ENCODE peak calls at places on chromosomes 16 and 17, in nine cellular contexts. One of them, this sample, is unnamed. For H3K9me3, the result is how much of the 10 kb centered on the place peaks cover.

GRCh38 chr17:79619196-79619595 is 8.3 kb upstream of the RBFOX3 start:
- DNase-seq in heart left ventricle: peak
- DNase-seq in body of pancreas: no peak
- DNase-seq in effector memory CD4-positive, alpha-beta T cell: no peak
- DNase-seq in left ventricle myocardium inferior: peak
- DNase-seq in neural progenitor cell: no peak
- DNase-seq in lung: no peak
- DNase-seq in trophoblast cell: no peak
- DNase-seq in GM23248: no peak
- DNase-seq in this sample: no peak

GRCh38 chr16:55830658-55831294 is 2.1 kb downstream of the CES1 start:
- DNase-seq in lung: no peak
- DNase-seq in neural progenitor cell: no peak
- DNase-seq in heart left ventricle: no peak
- DNase-seq in left ventricle myocardium inferior: no peak
- DNase-seq in trophoblast cell: no peak
- DNase-seq in body of pancreas: no peak
- DNase-seq in GM23248: no peak
- DNase-seq in effector memory CD4-positive, alpha-beta T cell: no peak
- DNase-seq in this sample: no peak

GRCh38 chr16:6297666-6298435 is 1034.8 kb upstream of the RBFOX1 start:
- DNase-seq in neural progenitor cell: no peak
- DNase-seq in effector memory CD4-positive, alpha-beta T cell: no peak
- DNase-seq in heart left ventricle: no peak
- DNase-seq in body of pancreas: no peak
- DNase-seq in trophoblast cell: no peak
- DNase-seq in GM23248: no peak
- DNase-seq in left ventricle myocardium inferior: no peak
- DNase-seq in lung: no peak
- DNase-seq in this sample: no peak

GRCh38 chr16:8763899-8764298 is 33.5 kb downstream of the TMEM186 start:
- DNase-seq in heart left ventricle: no peak
- DNase-seq in trophoblast cell: no peak
- DNase-seq in left ventricle myocardium inferior: no peak
- DNase-seq in lung: no peak
- DNase-seq in neural progenitor cell: peak
- DNase-seq in GM23248: no peak
- DNase-seq in body of pancreas: no peak
- DNase-seq in effector memory CD4-positive, alpha-beta T cell: no peak
- DNase-seq in this sample: no peak

GRCh38 chr17:29526322-29526721 is 40.5 kb downstream of the ABHD15 start:
- DNase-seq in neural progenitor cell: no peak
- DNase-seq in GM23248: peak
- DNase-seq in effector memory CD4-positive, alpha-beta T cell: no peak
- DNase-seq in lung: no peak
- DNase-seq in body of pancreas: no peak
- DNase-seq in trophoblast cell: peak
- DNase-seq in left ventricle myocardium inferior: no peak
- DNase-seq in heart left ventricle: no peak
- DNase-seq in this sample: no peak

GRCh38 chr17:4566785-4567184 is 6.4 kb upstream of the GGT6 start:
- DNase-seq in heart left ventricle: peak
- DNase-seq in GM23248: peak
- DNase-seq in trophoblast cell: peak
- DNase-seq in effector memory CD4-positive, alpha-beta T cell: no peak
- DNase-seq in neural progenitor cell: peak
- DNase-seq in lung: peak
- DNase-seq in left ventricle myocardium inferior: no peak
- DNase-seq in body of pancreas: peak
- DNase-seq in this sample: peak

GRCh38 chr17:59330314-59330942 is 1.0 kb upstream of the YPEL2 start:
- DNase-seq in trophoblast cell: peak
- DNase-seq in neural progenitor cell: peak
- DNase-seq in lung: peak
- DNase-seq in left ventricle myocardium inferior: peak
- DNase-seq in heart left ventricle: peak
- DNase-seq in body of pancreas: peak
- DNase-seq in GM23248: peak
- DNase-seq in effector memory CD4-positive, alpha-beta T cell: no peak
- DNase-seq in this sample: peak

GRCh38 chr16:86272744-86273143 is 237.6 kb upstream of the FOXF1 start:
- DNase-seq in left ventricle myocardium inferior: no peak
- DNase-seq in trophoblast cell: no peak
- DNase-seq in GM23248: no peak
- DNase-seq in heart left ventricle: no peak
- DNase-seq in lung: no peak
- DNase-seq in body of pancreas: no peak
- DNase-seq in effector memory CD4-positive, alpha-beta T cell: no peak
- DNase-seq in neural progenitor cell: no peak
- DNase-seq in this sample: no peak

GRCh38 chr16:57696240-57696639 is 1.6 kb downstream of the DRC7 start:
- DNase-seq in neural progenitor cell: no peak
- DNase-seq in body of pancreas: no peak
- DNase-seq in left ventricle myocardium inferior: no peak
- DNase-seq in trophoblast cell: no peak
- DNase-seq in lung: no peak
- DNase-seq in heart left ventricle: no peak
- DNase-seq in effector memory CD4-positive, alpha-beta T cell: no peak
- DNase-seq in GM23248: no peak
- DNase-seq in this sample: no peak

GRCh38 chr16:85704011-85704410 is 15.3 kb upstream of the GINS2 start:
- DNase-seq in lung: no peak
- DNase-seq in GM23248: no peak
- DNase-seq in body of pancreas: no peak
- DNase-seq in heart left ventricle: no peak
- DNase-seq in trophoblast cell: no peak
- DNase-seq in effector memory CD4-positive, alpha-beta T cell: no peak
- DNase-seq in neural progenitor cell: no peak
- DNase-seq in left ventricle myocardium inferior: no peak
- DNase-seq in this sample: no peak

GRCh38 chr16:72367841-72368240 is 195.9 kb upstream of the PMFBP1 start:
- DNase-seq in effector memory CD4-positive, alpha-beta T cell: no peak
- DNase-seq in GM23248: peak
- DNase-seq in trophoblast cell: no peak
- DNase-seq in lung: no peak
- DNase-seq in neural progenitor cell: no peak
- DNase-seq in body of pancreas: no peak
- DNase-seq in left ventricle myocardium inferior: no peak
- DNase-seq in heart left ventricle: no peak
- DNase-seq in this sample: no peak

GRCh38 chr17:46264456-46265198 is 30.3 kb upstream of the LRRC37A start:
- DNase-seq in neural progenitor cell: no peak
- DNase-seq in effector memory CD4-positive, alpha-beta T cell: no peak
- DNase-seq in heart left ventricle: no peak
- DNase-seq in lung: no peak
- DNase-seq in trophoblast cell: peak
- DNase-seq in body of pancreas: no peak
- DNase-seq in left ventricle myocardium inferior: no peak
- DNase-seq in GM23248: peak
- DNase-seq in this sample: peak
- H3K27ac ChIP-seq in neural progenitor cell: no peak
- H3K27ac ChIP-seq in effector memory CD4-positive, alpha-beta T cell: peak
- H3K27ac ChIP-seq in heart left ventricle: no peak
- H3K27ac ChIP-seq in lung: no peak
- H3K27ac ChIP-seq in trophoblast cell: peak
- H3K27ac ChIP-seq in body of pancreas: peak
- H3K27ac ChIP-seq in left ventricle myocardium inferior: no peak
- H3K27ac ChIP-seq in GM23248: peak
- H3K27ac ChIP-seq in this sample: peak

GRCh38 chr16:35690413-35690812 is 2231.0 kb downstream of the TP53TG3F start:
- DNase-seq in neural progenitor cell: no peak
- DNase-seq in body of pancreas: no peak
- DNase-seq in left ventricle myocardium inferior: no peak
- DNase-seq in heart left ventricle: no peak
- DNase-seq in effector memory CD4-positive, alpha-beta T cell: no peak
- DNase-seq in GM23248: no peak
- DNase-seq in lung: no peak
- DNase-seq in trophoblast cell: no peak
- DNase-seq in this sample: no peak
- H3K9me3 ChIP-seq in neural progenitor cell: under half
- H3K9me3 ChIP-seq in body of pancreas: under half
- H3K9me3 ChIP-seq in left ventricle myocardium inferior: half or more
- H3K9me3 ChIP-seq in heart left ventricle: under half
- H3K9me3 ChIP-seq in effector memory CD4-positive, alpha-beta T cell: under half
- H3K9me3 ChIP-seq in GM23248: under half
- H3K9me3 ChIP-seq in lung: under half
- H3K9me3 ChIP-seq in trophoblast cell: under half
- H3K9me3 ChIP-seq in this sample: under half

DNA sequence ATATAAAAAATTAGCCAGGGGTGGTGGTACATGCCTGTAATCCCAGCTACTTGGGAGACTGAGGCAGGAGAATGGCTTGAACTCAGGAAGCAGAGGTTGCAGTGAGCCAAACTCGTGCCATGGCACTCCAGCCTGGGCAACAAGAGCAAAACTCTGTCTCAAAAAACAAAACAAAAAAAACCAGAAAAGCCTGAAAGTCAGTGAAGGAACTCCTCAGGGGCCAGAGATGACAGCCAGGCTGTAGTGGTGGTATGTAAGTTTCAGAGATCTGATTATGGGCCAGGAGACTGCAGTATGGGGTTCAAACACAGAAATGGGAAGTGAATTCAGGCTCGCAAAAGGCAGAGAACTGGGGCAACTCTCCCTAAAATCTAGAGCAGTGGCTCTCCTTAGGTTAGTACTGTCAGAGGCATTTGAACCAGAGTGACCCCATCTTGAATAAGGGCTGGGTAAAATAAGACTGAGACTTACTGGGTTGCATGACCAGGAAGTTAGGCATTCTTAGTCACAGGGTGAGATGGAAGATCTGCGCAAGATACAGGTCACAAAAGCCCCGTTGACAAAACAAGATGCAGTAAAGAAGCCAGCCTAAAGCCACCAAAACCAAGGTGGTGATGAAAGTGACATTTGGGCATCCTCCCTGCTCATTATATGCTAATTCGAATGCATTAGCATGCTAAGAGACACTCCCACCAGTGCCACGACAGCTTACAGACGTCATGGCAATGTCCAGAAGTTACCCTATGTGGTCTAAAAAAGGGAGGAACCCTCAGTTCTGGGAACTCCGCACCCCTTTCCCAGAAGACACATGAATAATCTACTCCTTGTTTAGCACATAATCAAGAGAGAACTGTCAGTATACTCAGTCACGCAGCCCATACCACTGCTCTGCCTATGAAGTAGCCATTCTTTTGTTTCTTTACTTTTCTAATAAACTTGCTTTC is 120.2 kb upstream of the XYLT1 start:
- DNase-seq in body of pancreas: no peak
- DNase-seq in GM23248: peak
- DNase-seq in lung: no peak
- DNase-seq in effector memory CD4-positive, alpha-beta T cell: peak
- DNase-seq in neural progenitor cell: no peak
- DNase-seq in heart left ventricle: no peak
- DNase-seq in left ventricle myocardium inferior: no peak
- DNase-seq in trophoblast cell: peak
- DNase-seq in this sample: peak
- H3K4me3 ChIP-seq in body of pancreas: no peak
- H3K4me3 ChIP-seq in GM23248: peak
- H3K4me3 ChIP-seq in lung: no peak
- H3K4me3 ChIP-seq in effector memory CD4-positive, alpha-beta T cell: no peak
- H3K4me3 ChIP-seq in neural progenitor cell: no peak
- H3K4me3 ChIP-seq in heart left ventricle: no peak
- H3K4me3 ChIP-seq in left ventricle myocardium inferior: no peak
- H3K4me3 ChIP-seq in trophoblast cell: no peak
- H3K4me3 ChIP-seq in this sample: no peak

GRCh38 chr16:3074860-3075545 is 9.6 kb downstream of the IL32 start:
- DNase-seq in body of pancreas: no peak
- DNase-seq in neural progenitor cell: no peak
- DNase-seq in left ventricle myocardium inferior: no peak
- DNase-seq in heart left ventricle: peak
- DNase-seq in GM23248: no peak
- DNase-seq in lung: no peak
- DNase-seq in trophoblast cell: no peak
- DNase-seq in effector memory CD4-positive, alpha-beta T cell: peak
- DNase-seq in this sample: peak

GRCh38 chr16:3080024-3080423 is 14.6 kb downstream of the IL32 start:
- DNase-seq in left ventricle myocardium inferior: no peak
- DNase-seq in neural progenitor cell: no peak
- DNase-seq in effector memory CD4-positive, alpha-beta T cell: no peak
- DNase-seq in trophoblast cell: no peak
- DNase-seq in lung: no peak
- DNase-seq in heart left ventricle: no peak
- DNase-seq in body of pancreas: no peak
- DNase-seq in GM23248: no peak
- DNase-seq in this sample: no peak

GRCh38 chr16:3073448-3073847 is 8.0 kb downstream of the IL32 start:
- DNase-seq in effector memory CD4-positive, alpha-beta T cell: no peak
- DNase-seq in body of pancreas: no peak
- DNase-seq in neural progenitor cell: no peak
- DNase-seq in lung: no peak
- DNase-seq in GM23248: no peak
- DNase-seq in heart left ventricle: peak
- DNase-seq in trophoblast cell: no peak
- DNase-seq in left ventricle myocardium inferior: no peak
- DNase-seq in this sample: no peak

GRCh38 chr16:3071655-3072054 is 6.2 kb downstream of the IL32 start:
- DNase-seq in left ventricle myocardium inferior: no peak
- DNase-seq in neural progenitor cell: no peak
- DNase-seq in heart left ventricle: no peak
- DNase-seq in GM23248: no peak
- DNase-seq in body of pancreas: no peak
- DNase-seq in trophoblast cell: no peak
- DNase-seq in lung: no peak
- DNase-seq in effector memory CD4-positive, alpha-beta T cell: no peak
- DNase-seq in this sample: no peak

DNA sequence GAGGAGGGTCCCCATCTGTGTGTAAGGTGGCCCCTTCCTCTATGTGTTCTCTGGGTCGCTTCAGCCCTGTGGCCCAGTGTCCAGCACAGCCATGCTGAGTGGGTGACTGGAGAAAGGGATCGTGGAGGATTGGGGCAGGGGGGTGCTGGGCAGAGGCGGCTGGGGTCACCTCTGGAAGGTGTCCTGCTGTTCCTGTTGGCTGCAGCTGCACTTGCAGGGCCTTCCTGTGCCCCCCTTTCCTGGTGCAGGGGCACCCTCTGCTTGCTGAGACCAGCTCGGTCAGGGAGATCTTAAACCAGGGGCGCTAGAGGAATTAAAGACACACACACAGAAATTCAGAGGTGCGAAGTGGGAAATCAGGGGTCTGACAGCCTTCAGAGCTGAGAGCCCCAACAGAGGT is 11.1 kb downstream of the IL32 start:
- DNase-seq in heart left ventricle: peak
- DNase-seq in lung: no peak
- DNase-seq in neural progenitor cell: no peak
- DNase-seq in effector memory CD4-positive, alpha-beta T cell: no peak
- DNase-seq in GM23248: no peak
- DNase-seq in left ventricle myocardium inferior: no peak
- DNase-seq in trophoblast cell: no peak
- DNase-seq in body of pancreas: no peak
- DNase-seq in this sample: no peak
- H3K27ac ChIP-seq in heart left ventricle: no peak
- H3K27ac ChIP-seq in lung: no peak
- H3K27ac ChIP-seq in neural progenitor cell: no peak
- H3K27ac ChIP-seq in effector memory CD4-positive, alpha-beta T cell: peak
- H3K27ac ChIP-seq in GM23248: no peak
- H3K27ac ChIP-seq in left ventricle myocardium inferior: peak
- H3K27ac ChIP-seq in trophoblast cell: no peak
- H3K27ac ChIP-seq in body of pancreas: no peak
- H3K27ac ChIP-seq in this sample: peak

GRCh38 chr17:82950525-82951102 is 110.8 kb upstream of the ZNF750 start:
- DNase-seq in heart left ventricle: no peak
- DNase-seq in GM23248: no peak
- DNase-seq in neural progenitor cell: no peak
- DNase-seq in effector memory CD4-positive, alpha-beta T cell: no peak
- DNase-seq in trophoblast cell: no peak
- DNase-seq in left ventricle myocardium inferior: peak
- DNase-seq in lung: no peak
- DNase-seq in body of pancreas: no peak
- DNase-seq in this sample: no peak
- H3K9me3 ChIP-seq in heart left ventricle: under half
- H3K9me3 ChIP-seq in GM23248: under half
- H3K9me3 ChIP-seq in neural progenitor cell: under half
- H3K9me3 ChIP-seq in effector memory CD4-positive, alpha-beta T cell: under half
- H3K9me3 ChIP-seq in trophoblast cell: under half
- H3K9me3 ChIP-seq in left ventricle myocardium inferior: half or more
- H3K9me3 ChIP-seq in lung: under half
- H3K9me3 ChIP-seq in body of pancreas: under half
- H3K9me3 ChIP-seq in this sample: under half